ENCODE peak calls at places on chromosomes 2 and 18, in nine cellular contexts. One of them, this sample, is unnamed.
A peak's percentile ranks its signal among the peaks of the same experiment; 100 is the strongest.

GRCh38 chr2:108288534-108289106 is at the start of gene SULT1C2:
- DNase-seq in IMR-90: peak; percentile 12
- DNase-seq in HFFc6: no peak
- DNase-seq in GM20000: no peak
- DNase-seq in iPS DF 19.7: peak; percentile 35
- DNase-seq in amniotic stem cell: no peak
- DNase-seq in Daoy: peak; percentile 64
- DNase-seq in small intestine: peak; percentile 72
- DNase-seq in NCI-H748 treated with DMSO at 0.1 percent for 48 hours: peak; percentile 15
- DNase-seq in this sample: no peak

GRCh38 chr2:73830871-73831401 is 2.2 kb downstream of the STAMBP start:
- DNase-seq in Daoy: peak; percentile 84
- DNase-seq in NCI-H748 treated with DMSO at 0.1 percent for 48 hours: no peak
- DNase-seq in GM20000: no peak
- DNase-seq in iPS DF 19.7: no peak
- DNase-seq in amniotic stem cell: no peak
- DNase-seq in HFFc6: peak; percentile 91
- DNase-seq in small intestine: no peak
- DNase-seq in IMR-90: peak; percentile 91
- DNase-seq in this sample: no peak

GRCh38 chr18:55286257-55286825 is 301.7 kb downstream of the TCF4 start:
- DNase-seq in GM20000: no peak
- DNase-seq in iPS DF 19.7: no peak
- DNase-seq in NCI-H748 treated with DMSO at 0.1 percent for 48 hours: no peak
- DNase-seq in IMR-90: no peak
- DNase-seq in Daoy: no peak
- DNase-seq in small intestine: no peak
- DNase-seq in HFFc6: no peak
- DNase-seq in amniotic stem cell: no peak
- DNase-seq in this sample: no peak

GRCh38 chr18:63878343-63878742 is 9.2 kb upstream of the SERPINB2 start:
- DNase-seq in iPS DF 19.7: no peak
- DNase-seq in IMR-90: peak; percentile 22
- DNase-seq in Daoy: no peak
- DNase-seq in small intestine: no peak
- DNase-seq in amniotic stem cell: no peak
- DNase-seq in NCI-H748 treated with DMSO at 0.1 percent for 48 hours: no peak
- DNase-seq in GM20000: no peak
- DNase-seq in HFFc6: peak; percentile 20
- DNase-seq in this sample: no peak

GRCh38 chr2:55876425-55877084 is 47.0 kb downstream of the EFEMP1 start:
- DNase-seq in amniotic stem cell: no peak
- DNase-seq in Daoy: no peak
- DNase-seq in iPS DF 19.7: no peak
- DNase-seq in small intestine: no peak
- DNase-seq in HFFc6: no peak
- DNase-seq in IMR-90: no peak
- DNase-seq in GM20000: no peak
- DNase-seq in NCI-H748 treated with DMSO at 0.1 percent for 48 hours: no peak
- DNase-seq in this sample: no peak

GRCh38 chr2:118633371-118633770 is 214.1 kb downstream of the EN1 start:
- DNase-seq in small intestine: no peak
- DNase-seq in NCI-H748 treated with DMSO at 0.1 percent for 48 hours: no peak
- DNase-seq in HFFc6: no peak
- DNase-seq in iPS DF 19.7: no peak
- DNase-seq in amniotic stem cell: no peak
- DNase-seq in GM20000: no peak
- DNase-seq in Daoy: no peak
- DNase-seq in IMR-90: no peak
- DNase-seq in this sample: no peak

GRCh38 chr2:86825728-86826386 is 35.1 kb upstream of the CD8A start:
- DNase-seq in IMR-90: no peak
- DNase-seq in Daoy: no peak
- DNase-seq in amniotic stem cell: no peak
- DNase-seq in NCI-H748 treated with DMSO at 0.1 percent for 48 hours: no peak
- DNase-seq in HFFc6: no peak
- DNase-seq in GM20000: no peak
- DNase-seq in iPS DF 19.7: no peak
- DNase-seq in small intestine: peak; percentile 33
- DNase-seq in this sample: no peak

GRCh38 chr18:62518460-62519375 is 4.1 kb upstream of the ZCCHC2 start:
- DNase-seq in Daoy: no peak
- DNase-seq in small intestine: no peak
- DNase-seq in GM20000: no peak
- DNase-seq in iPS DF 19.7: no peak
- DNase-seq in IMR-90: no peak
- DNase-seq in HFFc6: no peak
- DNase-seq in amniotic stem cell: no peak
- DNase-seq in NCI-H748 treated with DMSO at 0.1 percent for 48 hours: no peak
- DNase-seq in this sample: no peak

GRCh38 chr2:11710210-11710609 is 36.2 kb upstream of the LPIN1 start:
- DNase-seq in Daoy: peak; percentile 67
- DNase-seq in small intestine: no peak
- DNase-seq in HFFc6: peak; percentile 72
- DNase-seq in NCI-H748 treated with DMSO at 0.1 percent for 48 hours: no peak
- DNase-seq in IMR-90: peak; percentile 88
- DNase-seq in amniotic stem cell: peak; percentile 7
- DNase-seq in iPS DF 19.7: no peak
- DNase-seq in GM20000: no peak
- DNase-seq in this sample: no peak

This sample was measured in memory B cell.